ENCODE peak calls at places on chromosome 10, in five cellular contexts. R is stimulated activated CD4-positive, alpha-beta T cell treated with anti-CD3 and anti-CD28 coated beads, Interleukin-15, amount 100 ng/mL, for 24 hours; H is substantia nigra; W is Daoy; F is astrocyte. Q is an unnamed sample.

GRCh38 chr10:119412244-119412750 is 130.2 kb downstream of the RGS10 start:
- DNase-seq in R (no peak), F (peak), W (peak), H (peak), Q (peak)

GRCh38 chr10:89888647-89889046 is 187.3 kb downstream of the KIF20B start:
- DNase-seq in R (no peak), W (no peak), H (no peak), F (no peak), Q (no peak)

GRCh38 chr10:119871881-119872609 is 598 bp downstream of the MCMBP start:
- DNase-seq in H (no peak), W (peak), F (no peak), R (peak), Q (peak)

GRCh38 chr10:44378626-44379025 is 6.3 kb downstream of the CXCL12 start:
- DNase-seq in F (no peak), H (no peak), W (no peak), R (no peak), Q (no peak)

GRCh38 chr10:6382081-6382480 is 179.3 kb downstream of the PFKFB3 start:
- DNase-seq in H (no peak), F (peak), R (peak), W (peak), Q (no peak)

GRCh38 chr10:10591682-10592412 is 425.8 kb upstream of the CELF2 start:
- DNase-seq in W (no peak), F (no peak), R (no peak), H (no peak), Q (no peak)

GRCh38 chr10:8312079-8312478 is 257.6 kb downstream of the GATA3 start:
- DNase-seq in R (peak), F (peak), H (no peak), W (peak), Q (no peak)

GRCh38 chr10:33136271-33136670 is 178.2 kb upstream of the ITGB1 start:
- DNase-seq in R (peak), W (peak), F (peak), H (no peak), Q (no peak)

GRCh38 chr10:62127975-62128374 is 140.7 kb downstream of the RTKN2 start:
- DNase-seq in H (no peak), W (no peak), F (no peak), R (no peak), Q (no peak)

Q was measured in dorsolateral prefrontal cortex.